ENCODE peak calls at places on chromosomes 3 and 15, in ten cellular contexts. U, B, X, I, S, V, A, L, F and O are unnamed samples.

GRCh38 chr3:72593881-72594397 is 254.3 kb downstream of the SHQ1 start:
- DNase-seq in U (no peak), B (peak; percentile 86), X (no peak), I (peak; percentile 18), S (no peak), V (no peak), A (no peak), L (peak; percentile 8), F (no peak), O (no peak)

GRCh38 chr3:80914854-80915253 is 846.6 kb downstream of the GBE1 start:
- DNase-seq in U (no peak), B (no peak), X (no peak), I (no peak), S (no peak), V (no peak), A (no peak), L (no peak), F (no peak), O (no peak)

GRCh38 chr15:52529289-52529929 is 729 bp upstream of the MYO5A start:
- DNase-seq in U (no peak), B (no peak), X (no peak), I (no peak), S (no peak), V (peak; percentile 70), A (peak; percentile 15), L (no peak), F (no peak), O (no peak)

GRCh38 chr3:158770254-158771017 is 31.4 kb upstream of the MFSD1 start:
- DNase-seq in U (peak; percentile 65), B (no peak), X (no peak), I (peak; percentile 66), S (no peak), V (no peak), A (no peak), L (peak; percentile 90), F (no peak), O (no peak)

GRCh38 chr3:108131105-108131794 is 40.4 kb upstream of the CD47 start:
- DNase-seq in U (peak; percentile 92), B (peak; percentile 50), X (no peak), I (peak; percentile 73), S (no peak), V (no peak), A (no peak), L (peak; percentile 93), F (no peak), O (no peak)

GRCh38 chr3:177960014-177960413 is 576.2 kb upstream of the KCNMB2 start:
- DNase-seq in U (no peak), B (no peak), X (no peak), I (peak; percentile 69), S (no peak), V (no peak), A (no peak), L (peak; percentile 57), F (peak; percentile 12), O (no peak)

GRCh38 chr15:69099976-69100375 is 60.5 kb upstream of the GLCE start:
- DNase-seq in U (no peak), B (peak; percentile 3), X (no peak), I (no peak), S (no peak), V (no peak), A (no peak), L (no peak), F (no peak), O (no peak)

GRCh38 chr15:60651155-60651554 is 172.2 kb upstream of the ICE2 start:
- DNase-seq in U (no peak), B (no peak), X (no peak), I (peak; percentile 37), S (no peak), V (no peak), A (no peak), L (no peak), F (no peak), O (no peak)

GRCh38 chr3:182981038-182981380 is 671 bp upstream of the DCUN1D1 start:
- DNase-seq in U (no peak), B (no peak), X (no peak), I (no peak), S (no peak), V (no peak), A (no peak), L (no peak), F (no peak), O (peak; percentile 23)

GRCh38 chr15:31799711-31800321 is 230.5 kb upstream of the CHRNA7 start:
- DNase-seq in U (no peak), B (no peak), X (no peak), I (no peak), S (no peak), V (no peak), A (no peak), L (no peak), F (peak; percentile 28), O (no peak)

GRCh38 chr3:126398423-126399347 is 4.0 kb downstream of the CFAP100 start:
- DNase-seq in U (no peak), B (no peak), X (no peak), I (no peak), S (no peak), V (no peak), A (no peak), L (no peak), F (no peak), O (no peak)

GRCh38 chr3:174186339-174186984 is 672.7 kb upstream of the NAALADL2 start:
- DNase-seq in U (no peak), B (no peak), X (no peak), I (no peak), S (no peak), V (no peak), A (no peak), L (no peak), F (no peak), O (no peak)

GRCh38 chr3:194103475-194103874 is 32.5 kb upstream of the HES1 start:
- DNase-seq in U (no peak), B (no peak), X (no peak), I (no peak), S (peak; percentile 37), V (no peak), A (peak; percentile 35), L (no peak), F (no peak), O (no peak)

GRCh38 chr3:45819543-45819942 is 22.4 kb downstream of the LZTFL1 start:
- DNase-seq in U (peak; percentile 27), B (no peak), X (no peak), I (no peak), S (no peak), V (no peak), A (no peak), L (peak; percentile 18), F (no peak), O (no peak)

GRCh38 chr3:106114848-106115247 is 246.0 kb upstream of the CBLB start:
- DNase-seq in U (peak; percentile 32), B (no peak), X (no peak), I (peak; percentile 67), S (no peak), V (no peak), A (no peak), L (peak; percentile 60), F (no peak), O (no peak)

GRCh38 chr3:46098319-46098761 is 71.1 kb upstream of the XCR1 start:
- DNase-seq in U (no peak), B (peak; percentile 97), X (no peak), I (peak; percentile 70), S (peak; percentile 19), V (no peak), A (peak; percentile 78), L (peak; percentile 43), F (peak; percentile 34), O (peak; percentile 74)

GRCh38 chr3:187072582-187072981 is 66.7 kb downstream of the RPL39L start:
- DNase-seq in U (no peak), B (peak; percentile 91), X (no peak), I (no peak), S (no peak), V (no peak), A (no peak), L (no peak), F (no peak), O (no peak)

GRCh38 chr3:187263270-187263669 is 28.3 kb downstream of the MASP1 start:
- DNase-seq in U (peak; percentile 54), B (no peak), X (no peak), I (peak; percentile 18), S (no peak), V (no peak), A (no peak), L (peak; percentile 43), F (no peak), O (no peak)